ENCODE peak calls at places on chromosomes 7 and 10, in seven cellular contexts. One of them, this sample, is unnamed.

GRCh38 chr7:93843260-93843659 is 47.3 kb downstream of the TFPI2 start:
- DNase-seq in nephron progenitor cell: no peak
- DNase-seq in A549: no peak
- DNase-seq in fibroblast of mammary gland: peak
- DNase-seq in left ventricle myocardium inferior: no peak
- DNase-seq in epithelial cell of esophagus: no peak
- DNase-seq in IMR-90: peak
- DNase-seq in this sample: peak

GRCh38 chr10:114487815-114488536 is 83.7 kb upstream of the AFAP1L2 start:
- DNase-seq in IMR-90: peak
- DNase-seq in fibroblast of mammary gland: peak
- DNase-seq in epithelial cell of esophagus: peak
- DNase-seq in A549: no peak
- DNase-seq in left ventricle myocardium inferior: no peak
- DNase-seq in nephron progenitor cell: no peak
- DNase-seq in this sample: peak

GRCh38 chr7:126286317-126286716 is 966.4 kb downstream of the GRM8 start:
- DNase-seq in epithelial cell of esophagus: no peak
- DNase-seq in left ventricle myocardium inferior: no peak
- DNase-seq in IMR-90: no peak
- DNase-seq in A549: no peak
- DNase-seq in fibroblast of mammary gland: no peak
- DNase-seq in nephron progenitor cell: no peak
- DNase-seq in this sample: no peak

GRCh38 chr10:60531006-60531405 is 141.3 kb upstream of the ANK3 start:
- DNase-seq in A549: no peak
- DNase-seq in nephron progenitor cell: no peak
- DNase-seq in left ventricle myocardium inferior: no peak
- DNase-seq in IMR-90: no peak
- DNase-seq in fibroblast of mammary gland: no peak
- DNase-seq in epithelial cell of esophagus: no peak
- DNase-seq in this sample: no peak

GRCh38 chr10:127851661-127852205 is 41.0 kb downstream of the CLRN3 start:
- DNase-seq in A549: no peak
- DNase-seq in nephron progenitor cell: no peak
- DNase-seq in epithelial cell of esophagus: no peak
- DNase-seq in left ventricle myocardium inferior: no peak
- DNase-seq in fibroblast of mammary gland: no peak
- DNase-seq in IMR-90: no peak
- DNase-seq in this sample: no peak

GRCh38 chr7:158495780-158496179 is 91.8 kb downstream of the PTPRN2 start:
- DNase-seq in epithelial cell of esophagus: peak
- DNase-seq in fibroblast of mammary gland: peak
- DNase-seq in IMR-90: no peak
- DNase-seq in A549: peak
- DNase-seq in nephron progenitor cell: peak
- DNase-seq in left ventricle myocardium inferior: no peak
- DNase-seq in this sample: no peak

GRCh38 chr7:74023037-74023436 is 4.9 kb upstream of the ELN start:
- DNase-seq in nephron progenitor cell: no peak
- DNase-seq in fibroblast of mammary gland: peak
- DNase-seq in epithelial cell of esophagus: peak
- DNase-seq in A549: peak
- DNase-seq in IMR-90: peak
- DNase-seq in left ventricle myocardium inferior: peak
- DNase-seq in this sample: peak

GRCh38 chr7:1810961-1811849 is 141.1 kb downstream of the ELFN1 start:
- DNase-seq in fibroblast of mammary gland: peak
- DNase-seq in epithelial cell of esophagus: no peak
- DNase-seq in IMR-90: peak
- DNase-seq in A549: no peak
- DNase-seq in left ventricle myocardium inferior: no peak
- DNase-seq in nephron progenitor cell: no peak
- DNase-seq in this sample: no peak

GRCh38 chr10:10818082-10818481 is 199.6 kb upstream of the CELF2 start:
- DNase-seq in fibroblast of mammary gland: peak
- DNase-seq in A549: no peak
- DNase-seq in nephron progenitor cell: no peak
- DNase-seq in epithelial cell of esophagus: no peak
- DNase-seq in left ventricle myocardium inferior: no peak
- DNase-seq in IMR-90: peak
- DNase-seq in this sample: no peak

GRCh38 chr7:105677395-105677701 is 96.1 kb upstream of the EFCAB10 start:
- DNase-seq in fibroblast of mammary gland: no peak
- DNase-seq in left ventricle myocardium inferior: no peak
- DNase-seq in A549: no peak
- DNase-seq in IMR-90: no peak
- DNase-seq in nephron progenitor cell: no peak
- DNase-seq in epithelial cell of esophagus: no peak
- DNase-seq in this sample: no peak

GRCh38 chr7:111092406-111093160 is 1.7 kb downstream of the LRRN3 start:
- DNase-seq in left ventricle myocardium inferior: no peak
- DNase-seq in IMR-90: no peak
- DNase-seq in epithelial cell of esophagus: no peak
- DNase-seq in A549: no peak
- DNase-seq in fibroblast of mammary gland: no peak
- DNase-seq in nephron progenitor cell: no peak
- DNase-seq in this sample: no peak

GRCh38 chr7:128035712-128036111 is 4.5 kb upstream of the LRRC4 start:
- DNase-seq in A549: peak
- DNase-seq in epithelial cell of esophagus: no peak
- DNase-seq in fibroblast of mammary gland: no peak
- DNase-seq in IMR-90: no peak
- DNase-seq in left ventricle myocardium inferior: no peak
- DNase-seq in nephron progenitor cell: no peak
- DNase-seq in this sample: no peak

GRCh38 chr10:103554488-103555320 is 61.2 kb downstream of the NEURL1 start:
- DNase-seq in nephron progenitor cell: peak
- DNase-seq in left ventricle myocardium inferior: peak
- DNase-seq in fibroblast of mammary gland: peak
- DNase-seq in A549: peak
- DNase-seq in IMR-90: peak
- DNase-seq in epithelial cell of esophagus: peak
- DNase-seq in this sample: peak

GRCh38 chr7:42010751-42011150 is 226.3 kb downstream of the GLI3 start:
- DNase-seq in epithelial cell of esophagus: no peak
- DNase-seq in fibroblast of mammary gland: no peak
- DNase-seq in left ventricle myocardium inferior: no peak
- DNase-seq in nephron progenitor cell: no peak
- DNase-seq in A549: no peak
- DNase-seq in IMR-90: no peak
- DNase-seq in this sample: no peak

GRCh38 chr7:54788664-54789063 is 29.7 kb upstream of the SEC61G start:
- DNase-seq in IMR-90: peak
- DNase-seq in nephron progenitor cell: peak
- DNase-seq in epithelial cell of esophagus: peak
- DNase-seq in left ventricle myocardium inferior: no peak
- DNase-seq in A549: peak
- DNase-seq in fibroblast of mammary gland: peak
- DNase-seq in this sample: peak

GRCh38 chr7:150567846-150568245 is 656 bp downstream of the GIMAP4 start:
- DNase-seq in left ventricle myocardium inferior: no peak
- DNase-seq in A549: no peak
- DNase-seq in fibroblast of mammary gland: no peak
- DNase-seq in epithelial cell of esophagus: no peak
- DNase-seq in IMR-90: no peak
- DNase-seq in nephron progenitor cell: no peak
- DNase-seq in this sample: no peak

GRCh38 chr7:584122-584465 is 64.4 kb upstream of the PDGFA start:
- DNase-seq in fibroblast of mammary gland: no peak
- DNase-seq in IMR-90: no peak
- DNase-seq in left ventricle myocardium inferior: no peak
- DNase-seq in A549: no peak
- DNase-seq in nephron progenitor cell: no peak
- DNase-seq in epithelial cell of esophagus: peak
- DNase-seq in this sample: no peak

GRCh38 chr10:98328163-98328562 is 60.2 kb upstream of the LOXL4 start:
- DNase-seq in fibroblast of mammary gland: no peak
- DNase-seq in A549: no peak
- DNase-seq in epithelial cell of esophagus: no peak
- DNase-seq in nephron progenitor cell: no peak
- DNase-seq in IMR-90: no peak
- DNase-seq in left ventricle myocardium inferior: no peak
- DNase-seq in this sample: no peak

GRCh38 chr10:59621771-59622170 is 87.9 kb downstream of the SLC16A9 start:
- DNase-seq in left ventricle myocardium inferior: no peak
- DNase-seq in A549: no peak
- DNase-seq in epithelial cell of esophagus: no peak
- DNase-seq in nephron progenitor cell: no peak
- DNase-seq in IMR-90: no peak
- DNase-seq in fibroblast of mammary gland: no peak
- DNase-seq in this sample: no peak

GRCh38 chr10:85651507-85651902 is 715.1 kb downstream of the GRID1 start:
- DNase-seq in fibroblast of mammary gland: no peak
- DNase-seq in nephron progenitor cell: no peak
- DNase-seq in A549: no peak
- DNase-seq in left ventricle myocardium inferior: no peak
- DNase-seq in IMR-90: no peak
- DNase-seq in epithelial cell of esophagus: no peak
- DNase-seq in this sample: peak

GRCh38 chr7:35975851-35976454 is 175.1 kb downstream of the SEPTIN7 start:
- DNase-seq in nephron progenitor cell: peak
- DNase-seq in fibroblast of mammary gland: peak
- DNase-seq in IMR-90: peak
- DNase-seq in left ventricle myocardium inferior: no peak
- DNase-seq in epithelial cell of esophagus: peak
- DNase-seq in A549: peak
- DNase-seq in this sample: peak

GRCh38 chr10:16521311-16522016 is at the start of gene C1QL3:
- DNase-seq in fibroblast of mammary gland: peak
- DNase-seq in A549: no peak
- DNase-seq in epithelial cell of esophagus: peak
- DNase-seq in left ventricle myocardium inferior: no peak
- DNase-seq in IMR-90: peak
- DNase-seq in nephron progenitor cell: peak
- DNase-seq in this sample: peak

GRCh38 chr10:16519250-16519907 is 2.3 kb downstream of the C1QL3 start:
- DNase-seq in fibroblast of mammary gland: no peak
- DNase-seq in A549: no peak
- DNase-seq in IMR-90: no peak
- DNase-seq in epithelial cell of esophagus: no peak
- DNase-seq in left ventricle myocardium inferior: no peak
- DNase-seq in nephron progenitor cell: peak
- DNase-seq in this sample: no peak

GRCh38 chr10:16519908-16520861 is 1.5 kb downstream of the C1QL3 start:
- DNase-seq in left ventricle myocardium inferior: no peak
- DNase-seq in IMR-90: no peak
- DNase-seq in A549: no peak
- DNase-seq in nephron progenitor cell: peak
- DNase-seq in fibroblast of mammary gland: no peak
- DNase-seq in epithelial cell of esophagus: no peak
- DNase-seq in this sample: no peak

GRCh38 chr10:16520900-16521299 is 779 bp downstream of the C1QL3 start:
- DNase-seq in left ventricle myocardium inferior: peak
- DNase-seq in nephron progenitor cell: peak
- DNase-seq in fibroblast of mammary gland: peak
- DNase-seq in IMR-90: peak
- DNase-seq in A549: no peak
- DNase-seq in epithelial cell of esophagus: peak
- DNase-seq in this sample: no peak

GRCh38 chr10:16518822-16519221 is 2.9 kb downstream of the C1QL3 start:
- DNase-seq in nephron progenitor cell: no peak
- DNase-seq in fibroblast of mammary gland: peak
- DNase-seq in left ventricle myocardium inferior: no peak
- DNase-seq in epithelial cell of esophagus: no peak
- DNase-seq in A549: no peak
- DNase-seq in IMR-90: no peak
- DNase-seq in this sample: no peak
- TF ChIP-seq CTCF in nephron progenitor cell: no peak
- TF ChIP-seq CTCF in fibroblast of mammary gland: peak
- TF ChIP-seq CTCF in left ventricle myocardium inferior: peak
- TF ChIP-seq CTCF in epithelial cell of esophagus: peak
- TF ChIP-seq CTCF in A549: peak
- TF ChIP-seq CTCF in IMR-90: peak
- TF ChIP-seq CTCF in this sample: peak

DNA sequence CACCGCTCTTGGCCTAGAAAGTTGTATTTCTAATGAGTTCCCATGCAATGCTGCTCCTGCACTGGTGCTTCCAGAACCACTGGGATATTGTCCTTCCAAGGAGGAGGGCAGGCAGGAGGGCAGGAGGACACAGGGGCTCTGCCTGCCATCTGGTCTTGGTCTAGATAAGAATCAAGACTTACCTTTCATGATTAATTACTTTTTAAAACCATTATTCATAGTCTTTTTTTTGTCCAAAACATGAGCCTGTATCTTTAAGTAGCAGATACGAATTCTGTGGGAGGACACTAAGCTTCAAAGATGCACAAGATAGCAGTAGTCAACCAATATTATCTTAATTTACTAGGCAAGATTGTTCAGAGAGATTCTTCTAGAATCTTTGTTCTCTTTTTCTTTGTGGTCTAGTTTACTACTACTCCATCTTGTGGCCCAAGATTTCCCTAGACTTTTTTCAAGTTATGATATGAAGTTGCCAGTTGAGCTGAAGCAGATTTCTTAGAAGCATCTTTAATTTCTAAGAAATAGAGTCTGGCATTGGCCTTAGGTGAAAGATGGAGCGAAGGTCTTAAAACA is 57.6 kb downstream of the RBM33 start:
- DNase-seq in fibroblast of mammary gland: peak
- DNase-seq in nephron progenitor cell: no peak
- DNase-seq in A549: no peak
- DNase-seq in epithelial cell of esophagus: peak
- DNase-seq in left ventricle myocardium inferior: no peak
- DNase-seq in IMR-90: no peak
- DNase-seq in this sample: peak
- TF ChIP-seq CTCF in fibroblast of mammary gland: peak
- TF ChIP-seq CTCF in nephron progenitor cell: no peak
- TF ChIP-seq CTCF in A549: no peak
- TF ChIP-seq CTCF in epithelial cell of esophagus: no peak
- TF ChIP-seq CTCF in left ventricle myocardium inferior: no peak
- TF ChIP-seq CTCF in IMR-90: no peak
- TF ChIP-seq CTCF in this sample: no peak

GRCh38 chr7:117241088-117241487 is 81.8 kb downstream of the WNT2 start:
- DNase-seq in A549: no peak
- DNase-seq in IMR-90: no peak
- DNase-seq in nephron progenitor cell: no peak
- DNase-seq in fibroblast of mammary gland: no peak
- DNase-seq in epithelial cell of esophagus: no peak
- DNase-seq in left ventricle myocardium inferior: no peak
- DNase-seq in this sample: no peak

GRCh38 chr7:117237646-117238045 is 85.2 kb downstream of the WNT2 start:
- DNase-seq in A549: no peak
- DNase-seq in nephron progenitor cell: no peak
- DNase-seq in IMR-90: no peak
- DNase-seq in fibroblast of mammary gland: no peak
- DNase-seq in left ventricle myocardium inferior: no peak
- DNase-seq in epithelial cell of esophagus: no peak
- DNase-seq in this sample: no peak

GRCh38 chr7:117238472-117238871 is 84.4 kb downstream of the WNT2 start:
- DNase-seq in fibroblast of mammary gland: no peak
- DNase-seq in left ventricle myocardium inferior: no peak
- DNase-seq in epithelial cell of esophagus: no peak
- DNase-seq in IMR-90: no peak
- DNase-seq in A549: no peak
- DNase-seq in nephron progenitor cell: no peak
- DNase-seq in this sample: no peak

GRCh38 chr7:117238937-117239336 is 83.9 kb downstream of the WNT2 start:
- DNase-seq in left ventricle myocardium inferior: no peak
- DNase-seq in A549: no peak
- DNase-seq in nephron progenitor cell: no peak
- DNase-seq in epithelial cell of esophagus: no peak
- DNase-seq in fibroblast of mammary gland: no peak
- DNase-seq in IMR-90: no peak
- DNase-seq in this sample: no peak
- TF ChIP-seq CTCF in left ventricle myocardium inferior: no peak
- TF ChIP-seq CTCF in A549: no peak
- TF ChIP-seq CTCF in nephron progenitor cell: no peak
- TF ChIP-seq CTCF in epithelial cell of esophagus: no peak
- TF ChIP-seq CTCF in fibroblast of mammary gland: no peak
- TF ChIP-seq CTCF in IMR-90: no peak
- TF ChIP-seq CTCF in this sample: no peak

GRCh38 chr10:55500931-55501559 is 700.0 kb upstream of the PCDH15 start:
- DNase-seq in nephron progenitor cell: peak
- DNase-seq in IMR-90: no peak
- DNase-seq in fibroblast of mammary gland: peak
- DNase-seq in epithelial cell of esophagus: peak
- DNase-seq in A549: peak
- DNase-seq in left ventricle myocardium inferior: no peak
- DNase-seq in this sample: peak
- TF ChIP-seq CTCF in nephron progenitor cell: peak
- TF ChIP-seq CTCF in IMR-90: no peak
- TF ChIP-seq CTCF in fibroblast of mammary gland: peak
- TF ChIP-seq CTCF in epithelial cell of esophagus: peak
- TF ChIP-seq CTCF in A549: peak
- TF ChIP-seq CTCF in left ventricle myocardium inferior: peak
- TF ChIP-seq CTCF in this sample: peak

This sample was measured in astrocyte of the spinal cord.